ENCODE peak calls at places on chromosomes 13 and 19, in nine cellular contexts. U is HT-29; W is myocyte; H is activated B cell treated with CpG ODN at 0.5 μM for 24 hours; Z is activated CD4-positive, alpha-beta memory T cell treated with anti-CD3 and anti-CD28 coated beads, Interleukin-2, amount 10 ng/mL, durations not matched to agents 7 days and 5 days; Q is mammary epithelial cell; X is BE2C; L is effector CD4-positive, alpha-beta T cell; B is ecto neural progenitor cell. Y is an unnamed sample.

GRCh38 chr13:44955421-44955820 is 33.9 kb downstream of the NUFIP1 start:
- DNase-seq in L (no peak), Z (no peak), X (no peak), Q (no peak), U (no peak), H (no peak), W (no peak), B (no peak), Y (no peak)

GRCh38 chr13:22082030-22082429 is 411.2 kb downstream of the FGF9 start:
- DNase-seq in H (no peak), Q (no peak), U (no peak), X (no peak), Z (no peak), L (no peak), W (no peak), B (no peak), Y (no peak)

GRCh38 chr13:98675837-98676236 is 76.6 kb downstream of the SLC15A1 start:
- DNase-seq in W (no peak), X (no peak), Z (no peak), L (no peak), H (no peak), B (no peak), U (no peak), Q (no peak), Y (peak)

GRCh38 chr19:56149656-56150038 is 8.6 kb downstream of the ZNF444 start:
- DNase-seq in W (no peak), L (no peak), U (no peak), Z (no peak), B (no peak), X (no peak), Q (no peak), H (no peak), Y (no peak)

GRCh38 chr19:39411832-39412099 is 703 bp upstream of the PLEKHG2 start:
- DNase-seq in W (peak), U (peak), Q (peak), X (peak), L (peak), H (peak), B (no peak), Z (peak), Y (no peak)

GRCh38 chr13:39945226-39945625 is 289.8 kb downstream of the COG6 start:
- DNase-seq in W (peak), Z (no peak), U (no peak), H (no peak), L (no peak), Q (no peak), X (no peak), B (no peak), Y (no peak)

GRCh38 chr13:71624641-71625040 is 242.4 kb downstream of the DACH1 start:
- DNase-seq in Q (no peak), X (peak), L (no peak), B (no peak), W (no peak), Z (no peak), H (no peak), U (no peak), Y (no peak)

GRCh38 chr19:3855321-3855720 is 13.5 kb downstream of the ZFR2 start:
- DNase-seq in U (peak), W (no peak), Q (no peak), H (no peak), L (no peak), Z (no peak), B (no peak), X (no peak), Y (no peak)

GRCh38 chr19:34662919-34663318 is 14.0 kb downstream of the SCGB2B2 start:
- DNase-seq in X (peak), Q (peak), W (peak), B (no peak), L (no peak), U (peak), H (no peak), Z (peak), Y (no peak)

GRCh38 chr19:1921326-1921725 is 16.1 kb downstream of the ADAT3 start:
- DNase-seq in B (no peak), L (no peak), H (no peak), W (no peak), Z (no peak), X (no peak), U (no peak), Q (no peak), Y (no peak)

GRCh38 chr19:39197808-39198207 is 1.0 kb downstream of the NCCRP1 start:
- DNase-seq in L (no peak), W (no peak), Q (no peak), X (no peak), H (no peak), B (no peak), U (no peak), Z (no peak), Y (no peak)

GRCh38 chr19:57620673-57621348 is 6.8 kb downstream of the ZNF134 start:
- DNase-seq in L (no peak), W (no peak), Q (no peak), H (no peak), B (no peak), X (no peak), Z (no peak), U (no peak), Y (no peak)

Y was measured in upper lobe of left lung.